ENCODE peak calls at places on chromosomes 11 and 22, in seven cellular contexts. One of them, this sample, is unnamed.

GRCh38 chr22:24920029-24920428 is 26.5 kb downstream of the LHFPL7 start:
- DNase-seq in activated CD8-positive, alpha-beta memory T cell treated with anti-CD3 and anti-CD28 coated beads for 48 hours: no peak
- DNase-seq in anterior cingulate cortex: no peak
- DNase-seq in CD4-positive, alpha-beta memory T cell: no peak
- DNase-seq in stimulated activated naive CD4-positive, alpha-beta T cell: no peak
- DNase-seq in H4: no peak
- DNase-seq in T1000: no peak
- DNase-seq in this sample: no peak

GRCh38 chr11:40514124-40514523 is 945.3 kb downstream of the LRRC4C start:
- DNase-seq in activated CD8-positive, alpha-beta memory T cell treated with anti-CD3 and anti-CD28 coated beads for 48 hours: no peak
- DNase-seq in anterior cingulate cortex: no peak
- DNase-seq in CD4-positive, alpha-beta memory T cell: no peak
- DNase-seq in stimulated activated naive CD4-positive, alpha-beta T cell: no peak
- DNase-seq in H4: peak; percentile 59
- DNase-seq in T1000: no peak
- DNase-seq in this sample: no peak

GRCh38 chr11:46237248-46238077 is 40.0 kb upstream of the CREB3L1 start:
- DNase-seq in activated CD8-positive, alpha-beta memory T cell treated with anti-CD3 and anti-CD28 coated beads for 48 hours: peak; percentile 46
- DNase-seq in anterior cingulate cortex: no peak
- DNase-seq in CD4-positive, alpha-beta memory T cell: peak; percentile 66
- DNase-seq in stimulated activated naive CD4-positive, alpha-beta T cell: no peak
- DNase-seq in H4: peak; percentile 87
- DNase-seq in T1000: peak; percentile 77
- DNase-seq in this sample: no peak

GRCh38 chr11:5042091-5042490 is 4.2 kb upstream of the OR52J3 start:
- DNase-seq in activated CD8-positive, alpha-beta memory T cell treated with anti-CD3 and anti-CD28 coated beads for 48 hours: no peak
- DNase-seq in anterior cingulate cortex: no peak
- DNase-seq in CD4-positive, alpha-beta memory T cell: no peak
- DNase-seq in stimulated activated naive CD4-positive, alpha-beta T cell: no peak
- DNase-seq in H4: no peak
- DNase-seq in T1000: no peak
- DNase-seq in this sample: no peak

GRCh38 chr11:1827095-1827797 is 7.5 kb upstream of the SYT8 start:
- DNase-seq in activated CD8-positive, alpha-beta memory T cell treated with anti-CD3 and anti-CD28 coated beads for 48 hours: no peak
- DNase-seq in anterior cingulate cortex: peak; percentile 54
- DNase-seq in CD4-positive, alpha-beta memory T cell: no peak
- DNase-seq in stimulated activated naive CD4-positive, alpha-beta T cell: no peak
- DNase-seq in H4: peak; percentile 99
- DNase-seq in T1000: no peak
- DNase-seq in this sample: peak; percentile 66

GRCh38 chr11:33642461-33643166 is 58.0 kb downstream of the C11orf91 start:
- DNase-seq in activated CD8-positive, alpha-beta memory T cell treated with anti-CD3 and anti-CD28 coated beads for 48 hours: no peak
- DNase-seq in anterior cingulate cortex: no peak
- DNase-seq in CD4-positive, alpha-beta memory T cell: no peak
- DNase-seq in stimulated activated naive CD4-positive, alpha-beta T cell: no peak
- DNase-seq in H4: no peak
- DNase-seq in T1000: no peak
- DNase-seq in this sample: no peak

GRCh38 chr22:29388759-29389090 is 355 bp upstream of the AP1B1 start:
- DNase-seq in activated CD8-positive, alpha-beta memory T cell treated with anti-CD3 and anti-CD28 coated beads for 48 hours: no peak
- DNase-seq in anterior cingulate cortex: no peak
- DNase-seq in CD4-positive, alpha-beta memory T cell: peak; percentile 24
- DNase-seq in stimulated activated naive CD4-positive, alpha-beta T cell: no peak
- DNase-seq in H4: no peak
- DNase-seq in T1000: no peak
- DNase-seq in this sample: no peak

GRCh38 chr11:13000116-13000515 is 9.0 kb upstream of the RASSF10 start:
- DNase-seq in activated CD8-positive, alpha-beta memory T cell treated with anti-CD3 and anti-CD28 coated beads for 48 hours: no peak
- DNase-seq in anterior cingulate cortex: no peak
- DNase-seq in CD4-positive, alpha-beta memory T cell: no peak
- DNase-seq in stimulated activated naive CD4-positive, alpha-beta T cell: no peak
- DNase-seq in H4: no peak
- DNase-seq in T1000: no peak
- DNase-seq in this sample: no peak

GRCh38 chr22:17773606-17774205 is 563 bp downstream of the BID start:
- DNase-seq in activated CD8-positive, alpha-beta memory T cell treated with anti-CD3 and anti-CD28 coated beads for 48 hours: no peak
- DNase-seq in anterior cingulate cortex: peak; percentile 44
- DNase-seq in CD4-positive, alpha-beta memory T cell: peak; percentile 77
- DNase-seq in stimulated activated naive CD4-positive, alpha-beta T cell: peak; percentile 19
- DNase-seq in H4: no peak
- DNase-seq in T1000: no peak
- DNase-seq in this sample: peak; percentile 35

GRCh38 chr11:94563176-94563847 is 3.9 kb upstream of the PIWIL4 start:
- DNase-seq in activated CD8-positive, alpha-beta memory T cell treated with anti-CD3 and anti-CD28 coated beads for 48 hours: no peak
- DNase-seq in anterior cingulate cortex: no peak
- DNase-seq in CD4-positive, alpha-beta memory T cell: no peak
- DNase-seq in stimulated activated naive CD4-positive, alpha-beta T cell: no peak
- DNase-seq in H4: peak; percentile 19
- DNase-seq in T1000: no peak
- DNase-seq in this sample: no peak

GRCh38 chr22:38957046-38957770 is at the start of gene APOBEC3A:
- DNase-seq in activated CD8-positive, alpha-beta memory T cell treated with anti-CD3 and anti-CD28 coated beads for 48 hours: no peak
- DNase-seq in anterior cingulate cortex: no peak
- DNase-seq in CD4-positive, alpha-beta memory T cell: no peak
- DNase-seq in stimulated activated naive CD4-positive, alpha-beta T cell: no peak
- DNase-seq in H4: no peak
- DNase-seq in T1000: no peak
- DNase-seq in this sample: no peak

GRCh38 chr11:97963528-97964331 is 1057.0 kb upstream of the CNTN5 start:
- DNase-seq in activated CD8-positive, alpha-beta memory T cell treated with anti-CD3 and anti-CD28 coated beads for 48 hours: no peak
- DNase-seq in anterior cingulate cortex: no peak
- DNase-seq in CD4-positive, alpha-beta memory T cell: no peak
- DNase-seq in stimulated activated naive CD4-positive, alpha-beta T cell: no peak
- DNase-seq in H4: no peak
- DNase-seq in T1000: no peak
- DNase-seq in this sample: no peak

GRCh38 chr11:69828276-69828970 is 9.2 kb upstream of the FGF3 start:
- DNase-seq in activated CD8-positive, alpha-beta memory T cell treated with anti-CD3 and anti-CD28 coated beads for 48 hours: no peak
- DNase-seq in anterior cingulate cortex: no peak
- DNase-seq in CD4-positive, alpha-beta memory T cell: no peak
- DNase-seq in stimulated activated naive CD4-positive, alpha-beta T cell: no peak
- DNase-seq in H4: no peak
- DNase-seq in T1000: no peak
- DNase-seq in this sample: no peak

GRCh38 chr11:128181984-128182383 is 405.4 kb downstream of the ETS1 start:
- DNase-seq in activated CD8-positive, alpha-beta memory T cell treated with anti-CD3 and anti-CD28 coated beads for 48 hours: no peak
- DNase-seq in anterior cingulate cortex: no peak
- DNase-seq in CD4-positive, alpha-beta memory T cell: no peak
- DNase-seq in stimulated activated naive CD4-positive, alpha-beta T cell: no peak
- DNase-seq in H4: no peak
- DNase-seq in T1000: no peak
- DNase-seq in this sample: no peak

GRCh38 chr11:59818572-59818971 is 8.0 kb upstream of the MRPL16 start:
- DNase-seq in activated CD8-positive, alpha-beta memory T cell treated with anti-CD3 and anti-CD28 coated beads for 48 hours: no peak
- DNase-seq in anterior cingulate cortex: no peak
- DNase-seq in CD4-positive, alpha-beta memory T cell: no peak
- DNase-seq in stimulated activated naive CD4-positive, alpha-beta T cell: no peak
- DNase-seq in H4: no peak
- DNase-seq in T1000: no peak
- DNase-seq in this sample: no peak

GRCh38 chr11:1090600-1091331 is 16.1 kb downstream of the MUC2 start:
- DNase-seq in activated CD8-positive, alpha-beta memory T cell treated with anti-CD3 and anti-CD28 coated beads for 48 hours: no peak
- DNase-seq in anterior cingulate cortex: no peak
- DNase-seq in CD4-positive, alpha-beta memory T cell: no peak
- DNase-seq in stimulated activated naive CD4-positive, alpha-beta T cell: no peak
- DNase-seq in H4: no peak
- DNase-seq in T1000: no peak
- DNase-seq in this sample: no peak

GRCh38 chr22:50014655-50015401 is 2.3 kb upstream of the IL17REL start:
- DNase-seq in activated CD8-positive, alpha-beta memory T cell treated with anti-CD3 and anti-CD28 coated beads for 48 hours: no peak
- DNase-seq in anterior cingulate cortex: no peak
- DNase-seq in CD4-positive, alpha-beta memory T cell: no peak
- DNase-seq in stimulated activated naive CD4-positive, alpha-beta T cell: no peak
- DNase-seq in H4: no peak
- DNase-seq in T1000: no peak
- DNase-seq in this sample: no peak

GRCh38 chr11:119077839-119078238 is 6.8 kb upstream of the HMBS start:
- DNase-seq in activated CD8-positive, alpha-beta memory T cell treated with anti-CD3 and anti-CD28 coated beads for 48 hours: no peak
- DNase-seq in anterior cingulate cortex: no peak
- DNase-seq in CD4-positive, alpha-beta memory T cell: no peak
- DNase-seq in stimulated activated naive CD4-positive, alpha-beta T cell: no peak
- DNase-seq in H4: no peak
- DNase-seq in T1000: no peak
- DNase-seq in this sample: no peak

GRCh38 chr11:88454881-88455280 is 117.3 kb upstream of the CTSC start:
- DNase-seq in activated CD8-positive, alpha-beta memory T cell treated with anti-CD3 and anti-CD28 coated beads for 48 hours: no peak
- DNase-seq in anterior cingulate cortex: no peak
- DNase-seq in CD4-positive, alpha-beta memory T cell: no peak
- DNase-seq in stimulated activated naive CD4-positive, alpha-beta T cell: no peak
- DNase-seq in H4: peak; percentile 11
- DNase-seq in T1000: no peak
- DNase-seq in this sample: no peak

GRCh38 chr22:19853058-19853878 is 1.4 kb downstream of the GNB1L start:
- DNase-seq in activated CD8-positive, alpha-beta memory T cell treated with anti-CD3 and anti-CD28 coated beads for 48 hours: no peak
- DNase-seq in anterior cingulate cortex: no peak
- DNase-seq in CD4-positive, alpha-beta memory T cell: peak; percentile 35
- DNase-seq in stimulated activated naive CD4-positive, alpha-beta T cell: no peak
- DNase-seq in H4: no peak
- DNase-seq in T1000: no peak
- DNase-seq in this sample: no peak

GRCh38 chr11:125429174-125429707 is 66.8 kb downstream of the FEZ1 start:
- DNase-seq in activated CD8-positive, alpha-beta memory T cell treated with anti-CD3 and anti-CD28 coated beads for 48 hours: no peak
- DNase-seq in anterior cingulate cortex: peak; percentile 45
- DNase-seq in CD4-positive, alpha-beta memory T cell: no peak
- DNase-seq in stimulated activated naive CD4-positive, alpha-beta T cell: no peak
- DNase-seq in H4: peak; percentile 49
- DNase-seq in T1000: no peak
- DNase-seq in this sample: peak; percentile 58

GRCh38 chr11:28835790-28836189 is 727.6 kb downstream of the METTL15 start:
- DNase-seq in activated CD8-positive, alpha-beta memory T cell treated with anti-CD3 and anti-CD28 coated beads for 48 hours: no peak
- DNase-seq in anterior cingulate cortex: no peak
- DNase-seq in CD4-positive, alpha-beta memory T cell: no peak
- DNase-seq in stimulated activated naive CD4-positive, alpha-beta T cell: no peak
- DNase-seq in H4: peak; percentile 48
- DNase-seq in T1000: no peak
- DNase-seq in this sample: no peak

GRCh38 chr11:102116453-102117205 is 6.4 kb downstream of the YAP1 start:
- DNase-seq in activated CD8-positive, alpha-beta memory T cell treated with anti-CD3 and anti-CD28 coated beads for 48 hours: no peak
- DNase-seq in anterior cingulate cortex: no peak
- DNase-seq in CD4-positive, alpha-beta memory T cell: no peak
- DNase-seq in stimulated activated naive CD4-positive, alpha-beta T cell: no peak
- DNase-seq in H4: no peak
- DNase-seq in T1000: no peak
- DNase-seq in this sample: no peak

GRCh38 chr11:69292221-69292648 is 1.7 kb upstream of the MYEOV start:
- DNase-seq in activated CD8-positive, alpha-beta memory T cell treated with anti-CD3 and anti-CD28 coated beads for 48 hours: no peak
- DNase-seq in anterior cingulate cortex: no peak
- DNase-seq in CD4-positive, alpha-beta memory T cell: peak; percentile 54
- DNase-seq in stimulated activated naive CD4-positive, alpha-beta T cell: peak; percentile 15
- DNase-seq in H4: no peak
- DNase-seq in T1000: no peak
- DNase-seq in this sample: no peak

GRCh38 chr11:17352925-17353227 is 1.3 kb downstream of the NCR3LG1 start:
- DNase-seq in activated CD8-positive, alpha-beta memory T cell treated with anti-CD3 and anti-CD28 coated beads for 48 hours: peak; percentile 20
- DNase-seq in anterior cingulate cortex: no peak
- DNase-seq in CD4-positive, alpha-beta memory T cell: peak; percentile 53
- DNase-seq in stimulated activated naive CD4-positive, alpha-beta T cell: peak; percentile 4
- DNase-seq in H4: peak; percentile 46
- DNase-seq in T1000: no peak
- DNase-seq in this sample: no peak

GRCh38 chr11:35166369-35167360 is 27.7 kb downstream of the CD44 start:
- DNase-seq in activated CD8-positive, alpha-beta memory T cell treated with anti-CD3 and anti-CD28 coated beads for 48 hours: no peak
- DNase-seq in anterior cingulate cortex: peak; percentile 63
- DNase-seq in CD4-positive, alpha-beta memory T cell: peak; percentile 56
- DNase-seq in stimulated activated naive CD4-positive, alpha-beta T cell: no peak
- DNase-seq in H4: peak; percentile 52
- DNase-seq in T1000: peak; percentile 85
- DNase-seq in this sample: peak; percentile 72

GRCh38 chr11:12552677-12553076 is 121.5 kb upstream of the TEAD1 start:
- DNase-seq in activated CD8-positive, alpha-beta memory T cell treated with anti-CD3 and anti-CD28 coated beads for 48 hours: no peak
- DNase-seq in anterior cingulate cortex: no peak
- DNase-seq in CD4-positive, alpha-beta memory T cell: no peak
- DNase-seq in stimulated activated naive CD4-positive, alpha-beta T cell: no peak
- DNase-seq in H4: no peak
- DNase-seq in T1000: no peak
- DNase-seq in this sample: no peak

GRCh38 chr11:126748097-126748756 is 252.3 kb downstream of the KIRREL3 start:
- DNase-seq in activated CD8-positive, alpha-beta memory T cell treated with anti-CD3 and anti-CD28 coated beads for 48 hours: no peak
- DNase-seq in anterior cingulate cortex: no peak
- DNase-seq in CD4-positive, alpha-beta memory T cell: no peak
- DNase-seq in stimulated activated naive CD4-positive, alpha-beta T cell: no peak
- DNase-seq in H4: no peak
- DNase-seq in T1000: no peak
- DNase-seq in this sample: no peak